ENCODE peak calls at places on chromosomes 7 and 10, in eight cellular contexts. F is spleen, M is tibial nerve, I is lower leg skin, N is brain microvascular endothelial cell, P is bronchial epithelial cell, Q is epithelial cell of esophagus, X is HFFc6. C is an unnamed sample.

GRCh38 chr10:107553470-107553869 is 389.0 kb upstream of the SORCS1 start:
- DNase-seq in N (peak; percentile 70), X (no peak), F (no peak), Q (no peak), P (no peak), M (no peak), I (no peak), C (no peak)

GRCh38 chr10:807958-808353 is 118.5 kb upstream of the DIP2C start:
- DNase-seq in X (no peak), I (no peak), N (no peak), F (no peak), M (no peak), P (no peak), Q (no peak), C (no peak)

GRCh38 chr10:60399343-60399742 is 9.7 kb upstream of the ANK3 start:
- DNase-seq in X (no peak), I (no peak), M (no peak), F (no peak), Q (peak; percentile 67), N (no peak), P (peak; percentile 74), C (no peak)

GRCh38 chr10:24374134-24374915 is 165.4 kb downstream of the KIAA1217 start:
- DNase-seq in N (peak; percentile 57), X (peak; percentile 10), F (no peak), M (no peak), Q (peak; percentile 15), P (peak; percentile 47), I (no peak), C (no peak)

GRCh38 chr10:110209399-110209925 is 2.1 kb downstream of the MXI1 start:
- DNase-seq in M (no peak), I (peak; percentile 62), F (peak; percentile 86), X (peak; percentile 54), Q (peak; percentile 90), P (peak; percentile 76), N (peak; percentile 69), C (peak; percentile 70)

GRCh38 chr10:24645784-24646183 is 77.9 kb downstream of the ARHGAP21 start:
- DNase-seq in Q (peak; percentile 26), M (no peak), I (no peak), X (peak; percentile 15), P (peak; percentile 29), N (no peak), F (no peak), C (no peak)

GRCh38 chr7:2968616-2969397 is 74.9 kb downstream of the CARD11 start:
- DNase-seq in P (no peak), M (no peak), F (peak; percentile 63), Q (no peak), N (no peak), I (no peak), X (no peak), C (no peak)

GRCh38 chr10:63692205-63692896 is 171.2 kb downstream of the REEP3 start:
- DNase-seq in X (no peak), P (no peak), Q (no peak), I (no peak), M (no peak), N (no peak), F (no peak), C (no peak)

GRCh38 chr7:30068117-30068516 is 39.9 kb downstream of the PLEKHA8 start:
- DNase-seq in I (no peak), Q (peak; percentile 74), M (no peak), X (peak; percentile 82), P (peak; percentile 63), N (peak; percentile 68), F (no peak), C (no peak)

GRCh38 chr10:122525788-122526187 is 34.8 kb upstream of the DMBT1 start:
- DNase-seq in N (no peak), M (no peak), F (no peak), I (no peak), X (no peak), P (peak; percentile 15), Q (peak; percentile 29), C (no peak)

GRCh38 chr7:75613351-75613750 is 121.2 kb downstream of the SPDYE5 start:
- DNase-seq in M (no peak), I (no peak), P (no peak), X (no peak), Q (no peak), F (no peak), N (no peak), C (no peak)

GRCh38 chr10:102678842-102679289 is 34.6 kb downstream of the TRIM8 start:
- DNase-seq in X (peak; percentile 15), F (peak; percentile 90), P (peak; percentile 65), M (peak; percentile 53), N (peak; percentile 57), Q (peak; percentile 58), I (no peak), C (peak; percentile 86)

GRCh38 chr7:150753826-150754603 is 16.8 kb downstream of the GIMAP5 start:
- DNase-seq in N (no peak), X (peak; percentile 2), I (no peak), F (no peak), P (no peak), M (no peak), Q (peak; percentile 5), C (no peak)

GRCh38 chr10:1938317-1938716 is 201.0 kb upstream of the ADARB2 start:
- DNase-seq in X (no peak), P (no peak), Q (no peak), F (no peak), N (no peak), M (no peak), I (no peak), C (no peak)

GRCh38 chr7:115241151-115241550 is 319.3 kb downstream of the MDFIC start:
- DNase-seq in F (no peak), Q (no peak), M (no peak), I (no peak), N (no peak), P (no peak), X (no peak), C (no peak)

DNA sequence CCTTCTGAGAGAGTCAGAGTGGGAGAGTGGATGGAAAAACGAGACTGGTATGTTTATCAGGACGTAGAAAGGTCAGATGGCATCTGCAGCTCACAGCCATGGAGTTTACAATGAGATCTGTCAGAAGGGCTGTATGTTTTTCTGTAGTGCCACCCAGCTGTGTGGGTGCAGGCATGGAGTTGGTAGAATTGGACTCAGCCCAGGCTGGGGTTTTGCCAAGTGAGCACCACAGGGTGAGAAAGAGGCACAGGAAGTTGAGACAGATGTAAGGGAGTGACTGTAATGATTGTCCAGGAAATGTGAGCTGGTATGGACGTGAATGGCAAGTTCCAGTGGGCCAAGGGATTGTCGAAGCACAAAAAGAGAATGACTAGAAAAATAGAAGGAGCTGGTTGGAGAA is 9.1 kb upstream of the ZYX start:
- DNase-seq in M (peak; percentile 49), X (no peak), F (peak; percentile 80), Q (peak; percentile 92), P (peak; percentile 93), N (no peak), I (peak; percentile 63), C (no peak)
- TF ChIP-seq CTCF in M (no peak), X (no peak), F (no peak), Q (peak; percentile 49), P (peak; percentile 53), N (peak; percentile 8), I (no peak), C (no peak)

GRCh38 chr10:97867220-97867800 is 17.7 kb downstream of the GOLGA7B start:
- DNase-seq in I (no peak), P (no peak), M (no peak), X (no peak), Q (no peak), N (no peak), F (peak; percentile 29), C (no peak)

GRCh38 chr10:97866524-97867219 is 17.0 kb downstream of the GOLGA7B start:
- DNase-seq in N (no peak), M (no peak), P (no peak), I (no peak), F (peak; percentile 39), Q (no peak), X (no peak), C (no peak)

GRCh38 chr10:97869091-97870042 is 19.7 kb downstream of the GOLGA7B start:
- DNase-seq in Q (peak; percentile 90), M (peak; percentile 69), X (peak; percentile 91), I (peak; percentile 88), N (peak; percentile 90), F (peak; percentile 90), P (peak; percentile 80), C (peak; percentile 78)

GRCh38 chr10:97865488-97865887 is 15.8 kb downstream of the GOLGA7B start:
- DNase-seq in P (no peak), Q (no peak), X (no peak), M (no peak), F (peak; percentile 61), I (no peak), N (no peak), C (no peak)

DNA sequence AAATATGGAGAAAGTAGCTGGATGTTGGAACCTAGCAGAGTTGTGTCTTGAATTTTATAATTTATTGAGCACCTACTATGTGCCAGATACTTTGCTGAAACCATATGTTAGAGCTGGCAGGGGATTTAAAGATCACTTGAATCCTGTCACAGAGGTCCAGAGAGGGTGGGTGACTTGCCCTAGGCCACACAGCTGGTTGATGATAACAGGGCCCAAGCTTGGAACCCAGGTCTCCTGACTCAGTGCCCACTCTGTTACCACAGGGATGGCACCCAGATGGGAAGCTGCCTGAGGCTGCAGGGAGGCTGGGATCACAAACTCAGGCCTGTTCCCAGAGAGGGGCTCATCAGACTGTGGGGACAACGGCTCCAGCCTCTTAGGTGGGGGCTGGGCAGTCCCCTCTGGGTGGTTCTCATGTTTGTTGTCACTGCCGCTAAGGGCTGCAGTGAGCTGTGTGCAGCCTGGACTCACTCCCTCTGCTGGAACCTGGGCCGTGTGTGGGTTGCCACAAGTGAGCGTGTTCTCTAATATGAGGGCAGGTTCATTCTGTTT is 18.6 kb downstream of the GOLGA7B start:
- DNase-seq in Q (no peak), M (no peak), X (no peak), N (no peak), F (peak; percentile 57), P (no peak), I (no peak), C (no peak)
- TF ChIP-seq CTCF in Q (peak; percentile 10), M (no peak), X (no peak), N (peak; percentile 17), F (no peak), P (no peak), I (no peak), C (no peak)

DNA sequence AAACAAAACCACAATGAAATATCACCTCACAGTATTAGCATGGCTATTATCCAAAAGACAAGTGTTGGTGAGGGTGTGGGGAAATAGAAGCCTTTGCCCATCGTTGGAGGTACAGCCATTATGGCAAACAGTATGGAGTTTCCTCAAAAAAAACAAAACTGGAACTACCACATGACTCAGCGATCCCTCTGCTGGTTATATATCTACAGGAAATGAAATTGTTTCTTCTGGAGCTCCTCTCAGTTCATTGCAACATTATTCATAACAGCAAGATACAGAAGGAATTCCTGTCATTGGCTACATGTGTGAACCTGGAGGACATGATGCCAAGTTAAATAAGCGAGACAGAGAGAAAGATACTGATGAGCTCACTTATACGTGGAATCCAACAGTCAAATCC is 2.4 kb upstream of the UBE3C start:
- DNase-seq in F (no peak), Q (peak; percentile 89), M (no peak), P (peak; percentile 89), I (no peak), X (peak; percentile 83), N (peak; percentile 80), C (no peak)
- TF ChIP-seq CTCF in F (no peak), Q (peak; percentile 37), M (no peak), P (peak; percentile 20), I (no peak), X (peak; percentile 70), N (peak; percentile 26), C (no peak)

DNA sequence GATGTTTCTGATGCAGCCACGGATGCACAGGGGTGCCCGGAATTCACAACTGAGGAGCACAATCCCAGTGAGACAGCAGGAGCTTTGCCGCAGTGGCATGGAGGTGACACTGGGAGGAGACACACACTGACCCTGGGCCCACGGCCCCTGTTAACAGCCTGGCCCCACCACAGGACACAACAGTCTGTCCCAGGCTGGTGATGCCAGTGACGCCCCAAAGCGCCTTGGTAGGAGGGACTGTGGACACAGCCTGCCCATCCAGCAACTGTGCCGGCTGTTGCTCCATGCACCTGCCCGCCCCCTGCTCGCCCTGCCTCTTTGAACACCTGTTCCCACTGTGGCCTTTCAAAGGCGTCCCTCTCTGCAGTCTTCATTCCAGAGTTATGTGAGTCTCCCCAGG is 49.8 kb downstream of the KLF6 start:
- DNase-seq in Q (no peak), M (no peak), P (no peak), N (no peak), F (no peak), X (no peak), I (no peak), C (no peak)
- TF ChIP-seq CTCF in Q (no peak), M (no peak), P (no peak), N (no peak), F (no peak), X (no peak), I (no peak), C (no peak)